ENCODE peak calls at places on chromosome 19, in six cellular contexts. W is AG09309; F is NCI-H2081; B is stimulated activated CD8-positive, alpha-beta memory T cell treated with anti-CD3 and anti-CD28 coated beads, Interleukin-7, amount 100 ng/mL, for 24 hours; H is HCT116; E is cardiac septum. U is an unnamed sample.

GRCh38 chr19:14410054-14410774 is 8.9 kb downstream of the DDX39A start:
- DNase-seq in E (no peak), H (no peak), F (no peak), B (no peak), W (no peak), U (no peak)

GRCh38 chr19:41154060-41154459 is 39.0 kb upstream of the CYP2S1 start:
- DNase-seq in E (no peak), F (no peak), B (no peak), W (no peak), H (no peak), U (no peak)

GRCh38 chr19:10339380-10339960 is at the start of gene ICAM3:
- DNase-seq in B (peak; percentile 43), W (no peak), E (peak; percentile 90), H (no peak), F (no peak), U (no peak)

GRCh38 chr19:41219924-41220567 is 1.0 kb downstream of the AXL start:
- DNase-seq in W (no peak), H (no peak), E (no peak), B (no peak), F (no peak), U (no peak)

GRCh38 chr19:58468216-58468839 is 1.4 kb downstream of the ZNF324 start:
- DNase-seq in B (no peak), W (no peak), E (no peak), F (no peak), H (no peak), U (no peak)

GRCh38 chr19:49749771-49750170 is 13.3 kb downstream of the TSKS start:
- DNase-seq in F (no peak), E (no peak), H (no peak), W (no peak), B (no peak), U (no peak)

GRCh38 chr19:14772995-14773394 is 5.4 kb downstream of the ADGRE2 start:
- DNase-seq in F (no peak), H (no peak), B (no peak), W (no peak), E (no peak), U (no peak)

GRCh38 chr19:40247735-40248262 is 21.3 kb upstream of the CCNP start:
- DNase-seq in B (no peak), F (no peak), E (no peak), W (no peak), H (no peak), U (no peak)

GRCh38 chr19:28642787-28643186 is 570.2 kb downstream of the UQCRFS1 start:
- DNase-seq in W (no peak), E (no peak), B (no peak), F (no peak), H (no peak), U (no peak)

GRCh38 chr19:11142528-11143171 is 12.9 kb downstream of the SPC24 start:
- DNase-seq in F (no peak), B (no peak), H (peak; percentile 79), E (peak; percentile 94), W (peak; percentile 73), U (peak; percentile 92)

U was measured in AG04450.